ENCODE peak calls at places on chromosomes 13 and 19, in nine cellular contexts. W, L, G, S, H, Q, J, O and T are unnamed samples.

GRCh38 chr19:45801603-45802175 is 9.0 kb upstream of the DMWD start:
- DNase-seq in W (no peak), L (no peak), G (no peak), S (no peak), H (no peak), Q (no peak), J (no peak), O (no peak), T (no peak)

GRCh38 chr13:102702965-102703720 is 8.3 kb upstream of the METTL21C start:
- DNase-seq in W (no peak), L (no peak), G (no peak), S (peak), H (no peak), Q (no peak), J (no peak), O (no peak), T (no peak)

GRCh38 chr13:37656247-37656940 is 57.8 kb upstream of the POSTN start:
- DNase-seq in W (no peak), L (no peak), G (no peak), S (peak), H (peak), Q (no peak), J (no peak), O (no peak), T (no peak)

GRCh38 chr13:98845726-98846125 is 93.3 kb upstream of the SLC15A1 start:
- DNase-seq in W (no peak), L (no peak), G (no peak), S (peak), H (no peak), Q (no peak), J (no peak), O (no peak), T (no peak)

GRCh38 chr13:40061466-40062450 is 406.3 kb downstream of the COG6 start:
- DNase-seq in W (no peak), L (no peak), G (no peak), S (no peak), H (peak), Q (no peak), J (no peak), O (no peak), T (no peak)

GRCh38 chr13:49023441-49023840 is 47.7 kb downstream of the FNDC3A start:
- DNase-seq in W (no peak), L (no peak), G (no peak), S (peak), H (peak), Q (no peak), J (no peak), O (no peak), T (no peak)

GRCh38 chr19:13788991-13789390 is 6.3 kb upstream of the ZSWIM4 start:
- DNase-seq in W (no peak), L (no peak), G (no peak), S (peak), H (peak), Q (peak), J (no peak), O (no peak), T (no peak)

GRCh38 chr19:35561436-35561835 is 2.0 kb downstream of the ATP4A start:
- DNase-seq in W (no peak), L (no peak), G (no peak), S (no peak), H (no peak), Q (no peak), J (no peak), O (no peak), T (no peak)

GRCh38 chr13:77138813-77139212 is 111.9 kb upstream of the FBXL3 start:
- DNase-seq in W (no peak), L (no peak), G (no peak), S (no peak), H (no peak), Q (no peak), J (no peak), O (no peak), T (no peak)

GRCh38 chr13:108044929-108045328 is 170.4 kb downstream of the LIG4 start:
- DNase-seq in W (no peak), L (no peak), G (no peak), S (no peak), H (no peak), Q (no peak), J (peak), O (no peak), T (no peak)

GRCh38 chr19:44582581-44583265 is 30.6 kb upstream of the IGSF23 start:
- DNase-seq in W (peak), L (no peak), G (peak), S (peak), H (peak), Q (no peak), J (peak), O (no peak), T (no peak)

GRCh38 chr19:30077851-30078355 is 135.9 kb downstream of the URI1 start:
- DNase-seq in W (no peak), L (no peak), G (no peak), S (no peak), H (no peak), Q (no peak), J (peak), O (no peak), T (no peak)

GRCh38 chr13:20465218-20465879 is 60.3 kb downstream of the CRYL1 start:
- DNase-seq in W (no peak), L (no peak), G (no peak), S (peak), H (peak), Q (no peak), J (no peak), O (no peak), T (no peak)

GRCh38 chr19:41265376-41266153 is 1.4 kb downstream of the HNRNPUL1 start:
- DNase-seq in W (no peak), L (no peak), G (no peak), S (peak), H (peak), Q (no peak), J (no peak), O (no peak), T (no peak)

GRCh38 chr19:43790587-43790986 is 9.8 kb upstream of the KCNN4 start:
- DNase-seq in W (no peak), L (no peak), G (no peak), S (no peak), H (no peak), Q (no peak), J (no peak), O (no peak), T (no peak)

GRCh38 chr19:37172368-37173366 is at the start of gene ZNF585A:
- DNase-seq in W (peak), L (peak), G (peak), S (peak), H (peak), Q (peak), J (peak), O (peak), T (peak)

GRCh38 chr13:95222733-95223018 is 78.6 kb downstream of the ABCC4 start:
- DNase-seq in W (no peak), L (no peak), G (no peak), S (no peak), H (no peak), Q (no peak), J (no peak), O (no peak), T (no peak)

GRCh38 chr19:18789422-18789832 is 1.7 kb downstream of the COMP start:
- DNase-seq in W (no peak), L (no peak), G (no peak), S (no peak), H (no peak), Q (no peak), J (no peak), O (no peak), T (no peak)

GRCh38 chr19:56273563-56274117 is 1.1 kb downstream of the EDDM13 start:
- DNase-seq in W (no peak), L (no peak), G (no peak), S (no peak), H (peak), Q (no peak), J (no peak), O (no peak), T (no peak)

GRCh38 chr13:21884965-21885567 is 214.2 kb downstream of the FGF9 start:
- DNase-seq in W (no peak), L (no peak), G (no peak), S (no peak), H (no peak), Q (no peak), J (no peak), O (no peak), T (no peak)

GRCh38 chr19:3014135-3014534 is 14.9 kb downstream of the TLE2 start:
- DNase-seq in W (no peak), L (no peak), G (no peak), S (no peak), H (no peak), Q (no peak), J (no peak), O (no peak), T (no peak)

GRCh38 chr19:52590728-52591127 is 20.6 kb downstream of the ZNF701 start:
- DNase-seq in W (no peak), L (no peak), G (no peak), S (no peak), H (no peak), Q (no peak), J (no peak), O (no peak), T (no peak)

GRCh38 chr19:10104665-10105221 is 1.4 kb upstream of the PPAN start:
- DNase-seq in W (no peak), L (peak), G (peak), S (no peak), H (no peak), Q (peak), J (no peak), O (peak), T (peak)

GRCh38 chr13:30408319-30409101 is 13.8 kb upstream of the UBE2L5 start:
- DNase-seq in W (peak), L (peak), G (peak), S (peak), H (peak), Q (peak), J (peak), O (peak), T (peak)

GRCh38 chr19:1766800-1767352 is 13.6 kb downstream of the ONECUT3 start:
- DNase-seq in W (no peak), L (no peak), G (no peak), S (no peak), H (no peak), Q (no peak), J (no peak), O (no peak), T (no peak)